ENCODE peak calls at places on chromosome 5, in eight cellular contexts. P is body of pancreas, R is spleen, U is ovary, O is IMR-90, C is endothelial cell of umbilical vein, Z is testis, I is right lobe of liver. E is an unnamed sample.
A peak's percentile ranks its signal among the peaks of the same experiment; 100 is the strongest.

GRCh38 chr5:173764321-173765029 is 123.7 kb upstream of the CPEB4 start:
- DNase-seq in P (peak; percentile 83), R (no peak), U (peak; percentile 86), O (peak; percentile 96), C (peak; percentile 92), Z (peak; percentile 50), I (peak; percentile 79), E (peak; percentile 86)

GRCh38 chr5:141135030-141135717 is at the start of gene PCDHB5:
- DNase-seq in P (peak; percentile 71), R (no peak), U (peak; percentile 24), O (no peak), C (peak; percentile 38), Z (peak; percentile 88), I (no peak), E (no peak)

GRCh38 chr5:173201636-173202265 is 33.3 kb downstream of the NKX2-5 start:
- DNase-seq in P (no peak), R (no peak), U (no peak), O (peak; percentile 72), C (no peak), Z (no peak), I (no peak), E (no peak)

GRCh38 chr5:132812123-132812948 is 766 bp upstream of the SOWAHA start:
- DNase-seq in P (no peak), R (no peak), U (no peak), O (no peak), C (no peak), Z (no peak), I (no peak), E (peak; percentile 29)

GRCh38 chr5:36418172-36418979 is 116.7 kb upstream of the RANBP3L start:
- DNase-seq in P (no peak), R (no peak), U (no peak), O (no peak), C (no peak), Z (no peak), I (no peak), E (no peak)

GRCh38 chr5:134267366-134268018 is 41.6 kb upstream of the PPP2CA start:
- DNase-seq in P (no peak), R (no peak), U (no peak), O (peak; percentile 60), C (no peak), Z (no peak), I (no peak), E (no peak)

GRCh38 chr5:111726986-111727385 is 30.0 kb downstream of the NREP start:
- DNase-seq in P (no peak), R (no peak), U (no peak), O (no peak), C (no peak), Z (no peak), I (no peak), E (no peak)

GRCh38 chr5:2300421-2300820 is 417.7 kb upstream of the IRX4 start:
- DNase-seq in P (no peak), R (no peak), U (no peak), O (no peak), C (no peak), Z (peak; percentile 6), I (no peak), E (no peak)

GRCh38 chr5:74622944-74623343 is 17.6 kb downstream of the ENC1 start:
- DNase-seq in P (no peak), R (no peak), U (no peak), O (no peak), C (no peak), Z (no peak), I (no peak), E (no peak)

GRCh38 chr5:133460172-133460758 is 152.1 kb downstream of the FSTL4 start:
- DNase-seq in P (no peak), R (no peak), U (no peak), O (no peak), C (no peak), Z (peak; percentile 38), I (no peak), E (no peak)

GRCh38 chr5:40834391-40834848 is 602 bp downstream of the RPL37 start:
- DNase-seq in P (peak; percentile 26), R (peak; percentile 81), U (no peak), O (peak; percentile 33), C (peak; percentile 68), Z (peak; percentile 27), I (no peak), E (no peak)

GRCh38 chr5:172133359-172134029 is 54.5 kb downstream of the STK10 start:
- DNase-seq in P (no peak), R (peak; percentile 84), U (no peak), O (peak; percentile 92), C (no peak), Z (no peak), I (no peak), E (no peak)

GRCh38 chr5:73918791-73919221 is 292.8 kb downstream of the ARHGEF28 start:
- DNase-seq in P (no peak), R (no peak), U (no peak), O (no peak), C (peak; percentile 53), Z (no peak), I (no peak), E (no peak)

GRCh38 chr5:40333459-40334241 is 346.1 kb upstream of the PTGER4 start:
- DNase-seq in P (no peak), R (no peak), U (no peak), O (peak; percentile 43), C (peak; percentile 90), Z (no peak), I (no peak), E (no peak)

GRCh38 chr5:133612021-133612860 is at the start of gene FSTL4:
- DNase-seq in P (peak; percentile 75), R (peak; percentile 82), U (no peak), O (no peak), C (no peak), Z (peak; percentile 44), I (peak; percentile 66), E (peak; percentile 68)

GRCh38 chr5:27906911-27907590 is 868.7 kb upstream of the CDH9 start:
- DNase-seq in P (no peak), R (no peak), U (no peak), O (no peak), C (no peak), Z (no peak), I (no peak), E (no peak)

GRCh38 chr5:161311965-161312364 is 234.6 kb downstream of the GABRB2 start:
- DNase-seq in P (no peak), R (no peak), U (no peak), O (no peak), C (no peak), Z (no peak), I (no peak), E (no peak)

GRCh38 chr5:14326035-14326909 is 183.1 kb downstream of the TRIO start:
- DNase-seq in P (no peak), R (no peak), U (no peak), O (no peak), C (peak; percentile 21), Z (no peak), I (no peak), E (no peak)

GRCh38 chr5:125492977-125493376 is 746.5 kb upstream of the ZNF608 start:
- DNase-seq in P (no peak), R (no peak), U (no peak), O (no peak), C (no peak), Z (no peak), I (no peak), E (no peak)

GRCh38 chr5:116360008-116360853 is 214.4 kb downstream of the SEMA6A start:
- DNase-seq in P (no peak), R (no peak), U (peak; percentile 46), O (no peak), C (no peak), Z (peak; percentile 52), I (no peak), E (peak; percentile 74)

DNA sequence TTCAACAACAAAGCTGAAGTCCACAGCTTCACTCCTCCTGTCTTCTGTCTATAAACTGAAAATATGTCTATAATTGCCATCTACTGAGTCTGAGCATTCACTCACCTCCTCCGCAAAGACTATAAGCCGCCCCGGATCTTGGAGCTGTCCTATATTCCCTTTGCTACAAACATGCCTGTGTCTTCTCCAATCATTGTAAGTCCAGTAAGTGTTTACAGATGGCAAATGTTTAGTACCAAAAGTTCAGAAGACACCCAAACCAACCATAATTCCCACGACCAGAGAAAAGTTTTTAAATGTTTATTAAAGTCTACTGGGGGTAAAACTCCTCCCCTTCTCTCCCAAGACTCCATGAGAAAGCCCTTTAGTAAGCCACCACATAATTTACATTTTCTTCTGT is 80.9 kb downstream of the EBF1 start:
- DNase-seq in P (no peak), R (no peak), U (no peak), O (no peak), C (no peak), Z (no peak), I (no peak), E (no peak)
- H3K4me1 ChIP-seq in P (no peaks in the 10 kb centered on the region), R (peaks cover 41% of the 10 kb centered on the region), U (peaks cover 8% of the 10 kb centered on the region), O (peaks cover 5% of the 10 kb centered on the region), C (peaks cover 9% of the 10 kb centered on the region), Z (peaks cover 19% of the 10 kb centered on the region), I (no peaks in the 10 kb centered on the region), E (peaks cover 3% of the 10 kb centered on the region)

DNA sequence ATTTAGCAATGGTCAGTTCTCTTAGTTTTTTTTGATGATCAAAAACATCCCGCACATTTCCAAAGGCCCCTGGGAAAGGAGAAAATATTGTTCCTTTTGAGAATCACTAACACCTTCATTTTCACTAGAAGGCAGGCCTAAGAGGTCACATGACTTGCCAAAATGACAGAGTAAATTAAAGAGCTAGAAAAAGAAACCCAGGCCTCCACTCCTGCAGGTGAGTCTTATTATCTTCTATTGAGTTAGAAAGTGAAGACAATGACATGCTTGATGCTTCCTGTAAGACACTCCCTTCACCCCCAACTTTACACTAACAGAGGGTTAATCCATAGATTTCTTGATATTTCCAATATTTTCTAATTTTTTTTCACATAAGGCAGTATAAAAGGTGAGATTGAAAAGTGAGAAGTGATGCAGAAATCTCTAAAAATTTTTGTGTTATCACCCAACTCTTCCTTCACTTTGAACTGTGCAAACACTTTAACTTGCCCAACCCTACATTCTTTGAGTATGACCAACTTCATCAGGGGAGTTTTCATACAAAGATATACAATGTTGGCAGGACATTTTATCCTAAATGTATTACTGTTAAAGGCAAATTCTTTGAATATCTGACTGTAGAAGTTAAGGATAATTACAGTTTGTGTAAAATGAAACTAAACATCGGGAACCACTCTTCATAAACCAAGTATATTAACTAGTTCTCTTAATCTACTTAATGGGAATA is 57.1 kb downstream of the SUB1 start:
- DNase-seq in P (no peak), R (no peak), U (no peak), O (peak; percentile 61), C (no peak), Z (no peak), I (no peak), E (no peak)
- H3K4me3 ChIP-seq in P (no peak overlapping the region), R (no peak overlapping the region), U (no peak overlapping the region), O (no peak overlapping the region), C (no peak overlapping the region), Z (no peak overlapping the region), I (no peak overlapping the region), E (no peak overlapping the region)

GRCh38 chr5:95631991-95632675 is 12.2 kb downstream of the GPR150 start:
- DNase-seq in P (peak; percentile 69), R (no peak), U (no peak), O (peak; percentile 70), C (peak; percentile 68), Z (no peak), I (no peak), E (no peak)
- TF ChIP-seq POLR2A in P (no peak), R (no peak), U (no peak), O (no peak), C (no peak), Z (no peak), I (no peak), E (no peak)

DNA sequence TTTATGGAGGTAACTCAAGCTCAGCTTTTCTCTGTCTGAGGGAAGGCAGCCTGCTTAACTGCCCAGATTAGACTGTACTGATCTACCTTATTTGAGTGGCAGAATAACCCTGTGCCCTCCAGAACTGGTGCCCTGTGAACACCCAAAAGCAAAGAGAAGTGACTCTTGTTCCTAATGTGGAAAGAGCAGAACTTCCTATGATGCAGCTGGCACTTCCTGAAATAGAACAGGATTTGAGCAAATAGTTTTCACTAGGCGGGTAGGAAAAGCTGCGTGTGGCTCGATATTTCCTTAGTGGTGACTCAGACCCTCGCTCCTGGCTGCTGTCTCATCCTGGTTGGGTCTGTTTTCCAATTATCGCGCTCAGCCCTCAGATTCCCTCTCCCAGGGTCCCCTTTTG is 89.9 kb downstream of the SH3TC2 start:
- DNase-seq in P (no peak), R (no peak), U (no peak), O (peak; percentile 89), C (peak; percentile 92), Z (peak; percentile 20), I (no peak), E (peak; percentile 50)
- H3K4me1 ChIP-seq in P (peaks cover 10% of the 10 kb centered on the region), R (peaks cover 16% of the 10 kb centered on the region), U (peaks cover 1% of the 10 kb centered on the region), O (peaks cover 25% of the 10 kb centered on the region), C (peaks cover 46% of the 10 kb centered on the region), Z (no peaks in the 10 kb centered on the region), I (no peaks in the 10 kb centered on the region), E (peaks cover 11% of the 10 kb centered on the region)